ENCODE peak calls at places on chromosome 5, in nine cellular contexts. J, X, O, I, R, Q, L, F and V are unnamed samples.

GRCh38 chr5:96627792-96628191 is 34.4 kb upstream of the CAST start:
- DNase-seq in J (no peak), X (no peak), O (no peak), I (no peak), R (no peak), Q (no peak), L (no peak), F (no peak), V (no peak)

GRCh38 chr5:53100606-53101005 is 9.0 kb downstream of the MOCS2 start:
- DNase-seq in J (no peak), X (no peak), O (no peak), I (peak; percentile 21), R (no peak), Q (no peak), L (no peak), F (no peak), V (no peak)

GRCh38 chr5:45695011-45695667 is 1.0 kb downstream of the HCN1 start:
- DNase-seq in J (no peak), X (no peak), O (no peak), I (no peak), R (no peak), Q (no peak), L (no peak), F (peak; percentile 3), V (no peak)

GRCh38 chr5:76983468-76983867 is 30.6 kb downstream of the CRHBP start:
- DNase-seq in J (no peak), X (no peak), O (no peak), I (no peak), R (no peak), Q (no peak), L (no peak), F (no peak), V (no peak)

GRCh38 chr5:171453056-171453725 is 33.7 kb downstream of the FGF18 start:
- DNase-seq in J (no peak), X (no peak), O (no peak), I (no peak), R (no peak), Q (no peak), L (no peak), F (no peak), V (no peak)

GRCh38 chr5:6701500-6701899 is 11.7 kb upstream of the TENT4A start:
- DNase-seq in J (no peak), X (no peak), O (no peak), I (no peak), R (no peak), Q (no peak), L (no peak), F (no peak), V (no peak)

GRCh38 chr5:153905214-153905613 is 133.5 kb downstream of the FAM114A2 start:
- DNase-seq in J (no peak), X (no peak), O (no peak), I (no peak), R (no peak), Q (no peak), L (no peak), F (no peak), V (no peak)

GRCh38 chr5:162067138-162067537 is 435 bp upstream of the GABRG2 start:
- DNase-seq in J (no peak), X (no peak), O (no peak), I (no peak), R (no peak), Q (no peak), L (no peak), F (no peak), V (no peak)

GRCh38 chr5:1763960-1764605 is 35.6 kb downstream of the MRPL36 start:
- DNase-seq in J (no peak), X (no peak), O (no peak), I (no peak), R (peak; percentile 12), Q (no peak), L (no peak), F (no peak), V (peak; percentile 29)

GRCh38 chr5:123670981-123671557 is 159.1 kb downstream of the CSNK1G3 start:
- DNase-seq in J (peak; percentile 7), X (peak; percentile 34), O (peak; percentile 37), I (peak; percentile 33), R (peak; percentile 12), Q (no peak), L (peak; percentile 22), F (peak; percentile 72), V (no peak)

GRCh38 chr5:10545084-10545483 is 18.8 kb upstream of the ANKRD33B start:
- DNase-seq in J (no peak), X (no peak), O (no peak), I (no peak), R (no peak), Q (no peak), L (no peak), F (no peak), V (peak; percentile 10)

GRCh38 chr5:5795074-5795779 is 372.8 kb downstream of the ICE1 start:
- DNase-seq in J (no peak), X (no peak), O (no peak), I (no peak), R (no peak), Q (no peak), L (no peak), F (no peak), V (no peak)

GRCh38 chr5:81830602-81831001 is 79.7 kb upstream of the SSBP2 start:
- DNase-seq in J (no peak), X (no peak), O (no peak), I (no peak), R (no peak), Q (no peak), L (no peak), F (no peak), V (no peak)

GRCh38 chr5:59317023-59317771 is 576.3 kb downstream of the PDE4D start:
- DNase-seq in J (no peak), X (no peak), O (no peak), I (peak; percentile 72), R (peak; percentile 14), Q (no peak), L (peak; percentile 6), F (peak; percentile 9), V (no peak)

GRCh38 chr5:7548576-7548975 is 152.6 kb downstream of the ADCY2 start:
- DNase-seq in J (no peak), X (no peak), O (no peak), I (no peak), R (no peak), Q (no peak), L (no peak), F (no peak), V (no peak)

DNA sequence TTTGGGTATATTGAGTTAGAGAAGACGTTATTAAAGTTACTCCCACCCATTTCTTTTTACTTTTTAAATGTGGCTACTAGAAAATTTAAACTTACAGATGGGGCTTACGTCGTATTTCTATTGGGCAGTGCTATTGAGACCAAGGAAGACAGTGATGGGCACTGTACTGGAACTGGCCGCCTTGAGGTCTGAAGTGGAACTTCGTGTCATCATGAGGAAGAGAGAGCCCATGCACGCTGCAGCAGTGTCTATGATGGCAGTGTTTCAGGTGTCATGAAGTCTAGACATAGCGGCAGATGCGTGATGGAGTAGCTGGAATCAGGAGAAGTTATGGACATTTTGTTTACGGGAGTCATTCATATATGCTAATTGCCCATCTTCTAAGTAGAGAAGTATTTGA is 143.7 kb downstream of the LRRC70 start:
- DNase-seq in J (no peak), X (no peak), O (no peak), I (no peak), R (no peak), Q (no peak), L (no peak), F (no peak), V (no peak)
- TF ChIP-seq CTCF in J (no peak), X (no peak), O (no peak), I (no peak), R (no peak), Q (no peak), L (peak; percentile 19), F (peak; percentile 27), V (no peak)

GRCh38 chr5:147397616-147398015 is 112.3 kb downstream of the DPYSL3 start:
- DNase-seq in J (no peak), X (no peak), O (no peak), I (no peak), R (no peak), Q (no peak), L (no peak), F (no peak), V (no peak)
- TF ChIP-seq CTCF in J (no peak), X (no peak), O (no peak), I (peak; percentile 11), R (no peak), Q (no peak), L (peak; percentile 33), F (no peak), V (peak; percentile 15)

DNA sequence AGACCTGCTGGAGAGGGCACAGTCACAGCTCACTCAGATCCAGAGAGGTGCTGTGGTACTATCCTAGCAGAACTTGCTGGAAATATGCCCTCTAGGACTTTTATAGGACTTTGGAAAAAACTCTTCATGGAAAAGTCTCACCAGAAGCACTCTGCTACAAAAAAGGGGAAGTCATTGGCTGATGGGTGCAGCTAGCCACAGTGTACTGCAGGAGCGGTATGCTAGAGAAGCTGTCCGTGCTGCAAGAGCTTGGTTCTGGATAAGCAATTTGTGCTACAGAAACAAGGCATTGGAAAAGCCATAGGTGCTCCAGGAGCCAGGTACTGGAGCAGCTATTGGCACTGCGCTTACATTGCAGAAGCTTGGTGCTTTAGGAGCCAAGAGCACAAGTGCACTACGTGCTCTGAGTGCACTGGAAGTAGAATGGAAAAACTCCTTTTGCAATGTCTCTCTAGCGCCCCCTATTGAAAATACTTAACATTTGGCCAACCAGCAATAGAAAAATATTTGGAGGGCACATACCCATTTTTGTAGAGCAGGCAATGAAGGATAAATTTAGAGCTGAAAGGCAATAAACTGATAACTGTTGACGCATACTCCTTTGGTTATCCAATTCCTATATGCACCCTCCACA is 83.4 kb downstream of the MEGF10 start:
- DNase-seq in J (no peak), X (no peak), O (no peak), I (no peak), R (no peak), Q (no peak), L (no peak), F (no peak), V (no peak)
- TF ChIP-seq CTCF in J (peak; percentile 18), X (no peak), O (no peak), I (peak; percentile 33), R (no peak), Q (no peak), L (peak; percentile 63), F (peak; percentile 52), V (peak; percentile 52)

GRCh38 chr5:9316733-9317132 is 229.1 kb downstream of the SEMA5A start:
- DNase-seq in J (no peak), X (no peak), O (no peak), I (peak; percentile 26), R (no peak), Q (no peak), L (no peak), F (no peak), V (no peak)

GRCh38 chr5:9316041-9316440 is 229.8 kb downstream of the SEMA5A start:
- DNase-seq in J (no peak), X (no peak), O (no peak), I (no peak), R (no peak), Q (no peak), L (no peak), F (no peak), V (no peak)

GRCh38 chr5:9318031-9318430 is 227.8 kb downstream of the SEMA5A start:
- DNase-seq in J (no peak), X (no peak), O (no peak), I (no peak), R (no peak), Q (no peak), L (no peak), F (no peak), V (no peak)

DNA sequence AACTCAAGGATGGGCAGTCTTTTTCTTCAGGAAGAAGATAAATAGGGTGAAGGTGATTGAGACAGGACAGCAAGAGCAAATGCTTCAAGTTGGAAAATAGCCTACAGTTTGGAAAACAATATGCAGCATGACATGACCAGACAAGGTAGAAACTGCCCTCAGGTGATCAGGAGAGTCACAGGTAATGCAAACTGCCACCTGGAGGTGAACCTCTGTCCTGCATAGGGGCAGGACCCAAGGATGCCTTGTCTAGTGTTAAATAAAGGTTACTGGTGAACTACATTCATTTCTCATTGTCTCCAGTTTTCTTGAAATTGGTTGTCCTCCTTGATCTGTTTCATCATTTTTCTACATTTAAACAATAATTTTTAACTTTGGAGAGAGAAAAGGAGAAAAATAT is 232.1 kb downstream of the SEMA5A start:
- DNase-seq in J (no peak), X (no peak), O (no peak), I (peak; percentile 33), R (no peak), Q (no peak), L (no peak), F (no peak), V (no peak)
- TF ChIP-seq CTCF in J (no peak), X (no peak), O (no peak), I (peak; percentile 59), R (no peak), Q (no peak), L (peak; percentile 19), F (no peak), V (no peak)